ENCODE peak calls at places on chromosomes 12 and 14, in five cellular contexts. R, D, F, I and N are unnamed samples.

GRCh38 chr12:1488908-1489381 is 105.4 kb downstream of the FBXL14 start:
- DNase-seq in R (no peak), D (no peak), F (no peak), I (no peak), N (no peak)

GRCh38 chr12:103751600-103751999 is 89.4 kb downstream of the NT5DC3 start:
- DNase-seq in R (no peak), D (no peak), F (no peak), I (no peak), N (no peak)

GRCh38 chr14:96095581-96096476 is 56.7 kb downstream of the C14orf132 start:
- DNase-seq in R (peak; percentile 22), D (no peak), F (no peak), I (no peak), N (no peak)

GRCh38 chr12:27524839-27525238 is 833 bp downstream of the PPFIBP1 start:
- DNase-seq in R (peak; percentile 40), D (no peak), F (no peak), I (no peak), N (no peak)

GRCh38 chr14:96639550-96639949 is 137.4 kb downstream of the PAPOLA start:
- DNase-seq in R (no peak), D (no peak), F (no peak), I (no peak), N (peak; percentile 16)

GRCh38 chr14:77158175-77158908 is 16.8 kb upstream of the ZDHHC22 start:
- DNase-seq in R (no peak), D (peak; percentile 76), F (no peak), I (peak; percentile 38), N (peak; percentile 73)

GRCh38 chr12:90102957-90103652 is 394.5 kb upstream of the ATP2B1 start:
- DNase-seq in R (no peak), D (no peak), F (no peak), I (no peak), N (peak; percentile 28)

GRCh38 chr12:520119-520518 is 60.4 kb downstream of the B4GALNT3 start:
- DNase-seq in R (no peak), D (no peak), F (no peak), I (no peak), N (no peak)

GRCh38 chr12:19052689-19053088 is 76.8 kb upstream of the PLEKHA5 start:
- DNase-seq in R (no peak), D (no peak), F (no peak), I (no peak), N (no peak)

GRCh38 chr14:104130974-104131651 is 7.3 kb upstream of the KIF26A start:
- DNase-seq in R (no peak), D (peak; percentile 62), F (no peak), I (peak; percentile 62), N (peak; percentile 62)

GRCh38 chr12:25591132-25591531 is 38.0 kb upstream of the LMNTD1 start:
- DNase-seq in R (no peak), D (no peak), F (no peak), I (no peak), N (no peak)

GRCh38 chr12:76621582-76622024 is 62.0 kb upstream of the OSBPL8 start:
- DNase-seq in R (peak; percentile 78), D (peak; percentile 79), F (peak; percentile 64), I (no peak), N (peak; percentile 64)

GRCh38 chr14:73526036-73526984 is 10.6 kb upstream of the ACOT1 start:
- DNase-seq in R (no peak), D (peak; percentile 80), F (no peak), I (peak; percentile 51), N (peak; percentile 88)

GRCh38 chr12:9730591-9730990 is 2.3 kb downstream of the CLECL1 start:
- DNase-seq in R (no peak), D (no peak), F (no peak), I (no peak), N (no peak)

GRCh38 chr14:74519316-74520074 is 25.9 kb downstream of the ISCA2 start:
- DNase-seq in R (no peak), D (no peak), F (no peak), I (no peak), N (no peak)

GRCh38 chr12:19894803-19895202 is 455.5 kb downstream of the AEBP2 start:
- DNase-seq in R (no peak), D (no peak), F (no peak), I (no peak), N (no peak)

GRCh38 chr12:104964167-104964566 is 6.1 kb upstream of the SLC41A2 start:
- DNase-seq in R (no peak), D (no peak), F (no peak), I (no peak), N (no peak)

GRCh38 chr12:10135126-10135525 is 5.1 kb upstream of the CLEC7A start:
- DNase-seq in R (no peak), D (no peak), F (no peak), I (no peak), N (no peak)

GRCh38 chr14:100824156-100824555 is 1.8 kb upstream of the MEG3 start:
- DNase-seq in R (peak; percentile 28), D (peak; percentile 77), F (peak; percentile 18), I (peak; percentile 46), N (peak; percentile 92)

GRCh38 chr12:19666070-19666469 is 226.8 kb downstream of the AEBP2 start:
- DNase-seq in R (no peak), D (no peak), F (no peak), I (no peak), N (no peak)

GRCh38 chr14:101480022-101480746 is 81.1 kb upstream of the DIO3 start:
- DNase-seq in R (peak; percentile 10), D (peak; percentile 37), F (no peak), I (no peak), N (peak; percentile 3)

GRCh38 chr12:65277994-65278575 is 398 bp upstream of the MSRB3 start:
- DNase-seq in R (no peak), D (peak; percentile 63), F (no peak), I (no peak), N (no peak)

GRCh38 chr14:50978888-50979287 is 34.6 kb upstream of the PYGL start:
- DNase-seq in R (no peak), D (no peak), F (no peak), I (no peak), N (no peak)

GRCh38 chr12:129052373-129052772 is 199.1 kb downstream of the GLT1D1 start:
- DNase-seq in R (no peak), D (no peak), F (no peak), I (no peak), N (no peak)

GRCh38 chr12:12684375-12685106 is 11.4 kb downstream of the GPR19 start:
- DNase-seq in R (no peak), D (no peak), F (no peak), I (no peak), N (no peak)

GRCh38 chr12:44708218-44708617 is 167.9 kb downstream of the NELL2 start:
- DNase-seq in R (no peak), D (no peak), F (no peak), I (no peak), N (no peak)

GRCh38 chr12:116397148-116397547 is 119.7 kb upstream of the MED13L start:
- DNase-seq in R (no peak), D (no peak), F (no peak), I (no peak), N (no peak)

DNA sequence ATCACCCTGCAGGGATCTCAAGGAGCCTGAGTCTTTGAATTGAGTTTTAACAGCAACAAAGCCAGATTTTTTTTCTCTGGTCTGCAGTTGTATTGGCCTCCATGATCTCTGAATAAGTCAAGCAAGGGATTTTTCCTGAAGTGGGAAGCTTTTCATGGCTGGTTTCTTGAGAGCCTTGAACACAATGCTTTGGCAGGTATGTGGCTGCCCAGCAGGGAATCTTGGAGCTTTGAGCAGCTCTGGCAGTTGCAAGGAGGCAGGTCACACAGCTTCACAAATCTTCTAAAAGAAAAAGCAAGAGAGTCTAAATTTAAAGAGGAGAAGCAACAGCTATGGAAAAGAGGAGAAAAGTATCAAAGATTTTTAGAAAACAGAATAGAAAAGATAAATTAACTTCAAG is 60.1 kb downstream of the RPS29 start:
- DNase-seq in R (no peak), D (no peak), F (no peak), I (no peak), N (no peak)
- H3K27ac ChIP-seq in R (no peak overlapping the region), D (no peak overlapping the region), F (no peak overlapping the region), I (no peak overlapping the region), N (no peak overlapping the region)

GRCh38 chr14:99246536-99247083 is 25.4 kb downstream of the BCL11B start:
- DNase-seq in R (no peak), D (no peak), F (no peak), I (no peak), N (no peak)
- H3K4me1 ChIP-seq in R (no peaks in the 10 kb centered on the region), D (peaks cover 14% of the 10 kb centered on the region), F (no peaks in the 10 kb centered on the region), I (peaks cover 4% of the 10 kb centered on the region), N (no peaks in the 10 kb centered on the region)

GRCh38 chr12:123903301-123904065 is 69.1 kb downstream of the CCDC92 start:
- DNase-seq in R (no peak), D (no peak), F (no peak), I (no peak), N (no peak)

GRCh38 chr12:123907021-123907420 is 65.6 kb downstream of the CCDC92 start:
- DNase-seq in R (no peak), D (no peak), F (no peak), I (no peak), N (no peak)

GRCh38 chr12:123902821-123903220 is 69.8 kb downstream of the CCDC92 start:
- DNase-seq in R (no peak), D (no peak), F (no peak), I (no peak), N (no peak)

GRCh38 chr12:123907726-123908476 is 64.7 kb downstream of the CCDC92 start:
- DNase-seq in R (peak; percentile 31), D (no peak), F (no peak), I (no peak), N (no peak)

GRCh38 chr12:123905319-123905925 is 67.2 kb downstream of the CCDC92 start:
- DNase-seq in R (peak; percentile 68), D (no peak), F (no peak), I (no peak), N (peak; percentile 73)
- H3K4me3 ChIP-seq in R (no peak overlapping the region), D (no peak overlapping the region), F (no peak overlapping the region), I (no peak overlapping the region), N (no peak overlapping the region)

DNA sequence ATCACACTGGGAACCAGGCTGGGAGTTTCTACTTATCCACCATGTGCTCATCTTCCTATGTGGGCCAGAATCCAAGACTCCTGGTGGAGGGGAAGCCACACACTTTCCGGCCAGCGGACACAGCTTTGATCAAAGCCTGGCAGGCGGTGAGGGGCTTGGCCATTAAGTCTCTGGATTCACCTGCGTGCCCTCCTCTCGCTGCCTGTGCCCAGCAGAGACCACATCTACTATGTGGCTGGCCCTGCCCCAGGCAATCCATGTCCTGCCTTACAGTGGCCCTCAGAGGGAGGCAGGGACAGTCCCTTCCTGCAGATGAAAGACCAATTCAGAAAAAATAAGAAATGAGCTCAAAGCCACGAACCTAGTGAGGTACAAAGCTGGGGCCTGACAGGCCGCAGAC is 82.7 kb upstream of the GPR68 start:
- DNase-seq in R (peak; percentile 51), D (no peak), F (no peak), I (no peak), N (no peak)
- H3K27ac ChIP-seq in R (peak overlapping the region; percentile 30), D (no peak overlapping the region), F (no peak overlapping the region), I (peak overlapping the region; percentile 47), N (no peak overlapping the region)